ENCODE peak calls at places on chromosome 3, in eight cellular contexts. L, Y, M, E, Z, T, D and X are unnamed samples.

GRCh38 chr3:39433642-39434041 is 27.1 kb downstream of the RPSA start:
- DNase-seq in L (peak; percentile 76), Y (no peak), M (no peak), E (no peak), Z (peak; percentile 83), T (no peak), D (no peak), X (no peak)

GRCh38 chr3:53130179-53131135 is at the start of gene RFT1:
- DNase-seq in L (peak; percentile 96), Y (peak; percentile 76), M (peak; percentile 99), E (peak; percentile 98), Z (peak; percentile 93), T (peak; percentile 97), D (peak; percentile 97), X (peak; percentile 100)

GRCh38 chr3:71127463-71128243 is 455.9 kb downstream of the FOXP1 start:
- DNase-seq in L (peak; percentile 73), Y (no peak), M (no peak), E (no peak), Z (peak; percentile 55), T (no peak), D (no peak), X (no peak)

GRCh38 chr3:161412117-161412516 is 40.8 kb upstream of the SPTSSB start:
- DNase-seq in L (no peak), Y (no peak), M (no peak), E (no peak), Z (no peak), T (no peak), D (no peak), X (no peak)

GRCh38 chr3:158491968-158492367 is 79.0 kb upstream of the MLF1 start:
- DNase-seq in L (no peak), Y (no peak), M (no peak), E (no peak), Z (no peak), T (no peak), D (no peak), X (no peak)

GRCh38 chr3:55597638-55598037 is 110.5 kb upstream of the WNT5A start:
- DNase-seq in L (no peak), Y (no peak), M (no peak), E (no peak), Z (no peak), T (no peak), D (no peak), X (no peak)

GRCh38 chr3:37040231-37040630 is 46.9 kb downstream of the MLH1 start:
- DNase-seq in L (no peak), Y (no peak), M (no peak), E (no peak), Z (no peak), T (no peak), D (no peak), X (no peak)

GRCh38 chr3:170724599-170724998 is 138.7 kb upstream of the SLC7A14 start:
- DNase-seq in L (no peak), Y (peak; percentile 88), M (no peak), E (no peak), Z (peak; percentile 80), T (peak; percentile 76), D (no peak), X (no peak)

GRCh38 chr3:189625071-189625470 is 6.1 kb upstream of the TP63 start:
- DNase-seq in L (no peak), Y (no peak), M (no peak), E (no peak), Z (no peak), T (no peak), D (no peak), X (no peak)

GRCh38 chr3:66452247-66453040 is 48.4 kb downstream of the LRIG1 start:
- DNase-seq in L (no peak), Y (no peak), M (no peak), E (peak; percentile 29), Z (no peak), T (no peak), D (no peak), X (no peak)

GRCh38 chr3:157132341-157132740 is 27.6 kb downstream of the CCNL1 start:
- DNase-seq in L (no peak), Y (no peak), M (no peak), E (no peak), Z (no peak), T (no peak), D (no peak), X (no peak)
- TF ChIP-seq CTCF in L (no peak), Y (no peak), M (no peak), E (no peak), Z (peak; percentile 8), T (no peak), D (no peak), X (no peak)

GRCh38 chr3:12439161-12439560 is 45.1 kb upstream of the TSEN2 start:
- DNase-seq in L (no peak), Y (no peak), M (no peak), E (no peak), Z (no peak), T (no peak), D (no peak), X (no peak)

GRCh38 chr3:12438318-12438717 is 46.0 kb upstream of the TSEN2 start:
- DNase-seq in L (no peak), Y (no peak), M (no peak), E (no peak), Z (no peak), T (no peak), D (no peak), X (no peak)

GRCh38 chr3:12437861-12438260 is 46.4 kb upstream of the TSEN2 start:
- DNase-seq in L (no peak), Y (no peak), M (no peak), E (no peak), Z (no peak), T (no peak), D (no peak), X (no peak)

GRCh38 chr3:12436514-12437222 is 47.6 kb upstream of the TSEN2 start:
- DNase-seq in L (no peak), Y (peak; percentile 8), M (no peak), E (no peak), Z (peak; percentile 88), T (no peak), D (no peak), X (no peak)

DNA sequence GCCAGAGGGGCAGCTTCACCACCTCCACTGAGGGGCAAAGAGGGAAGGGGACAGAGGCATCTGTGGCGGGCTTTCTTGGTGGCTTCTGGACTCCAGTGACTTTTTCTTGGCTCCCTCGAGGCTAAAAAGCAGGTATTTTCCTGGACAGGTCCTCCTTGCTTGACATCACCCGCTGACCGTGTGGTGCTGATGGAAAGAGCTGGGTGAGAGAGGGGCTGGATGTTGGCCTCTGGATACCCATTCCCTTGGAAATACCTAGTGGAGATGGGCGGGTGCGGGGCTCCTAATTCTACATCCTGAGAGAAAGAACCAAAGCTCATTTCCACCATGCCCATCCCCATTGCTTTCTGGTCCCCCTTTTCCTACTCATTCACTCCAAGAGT is 47.1 kb upstream of the TSEN2 start:
- DNase-seq in L (no peak), Y (no peak), M (no peak), E (no peak), Z (no peak), T (no peak), D (no peak), X (no peak)
- H3K4me3 ChIP-seq in L (no peak overlapping the region), Y (no peak overlapping the region), M (no peak overlapping the region), E (no peak overlapping the region), Z (peak overlapping the region; percentile 57), T (no peak overlapping the region), D (no peak overlapping the region), X (no peak overlapping the region)

DNA sequence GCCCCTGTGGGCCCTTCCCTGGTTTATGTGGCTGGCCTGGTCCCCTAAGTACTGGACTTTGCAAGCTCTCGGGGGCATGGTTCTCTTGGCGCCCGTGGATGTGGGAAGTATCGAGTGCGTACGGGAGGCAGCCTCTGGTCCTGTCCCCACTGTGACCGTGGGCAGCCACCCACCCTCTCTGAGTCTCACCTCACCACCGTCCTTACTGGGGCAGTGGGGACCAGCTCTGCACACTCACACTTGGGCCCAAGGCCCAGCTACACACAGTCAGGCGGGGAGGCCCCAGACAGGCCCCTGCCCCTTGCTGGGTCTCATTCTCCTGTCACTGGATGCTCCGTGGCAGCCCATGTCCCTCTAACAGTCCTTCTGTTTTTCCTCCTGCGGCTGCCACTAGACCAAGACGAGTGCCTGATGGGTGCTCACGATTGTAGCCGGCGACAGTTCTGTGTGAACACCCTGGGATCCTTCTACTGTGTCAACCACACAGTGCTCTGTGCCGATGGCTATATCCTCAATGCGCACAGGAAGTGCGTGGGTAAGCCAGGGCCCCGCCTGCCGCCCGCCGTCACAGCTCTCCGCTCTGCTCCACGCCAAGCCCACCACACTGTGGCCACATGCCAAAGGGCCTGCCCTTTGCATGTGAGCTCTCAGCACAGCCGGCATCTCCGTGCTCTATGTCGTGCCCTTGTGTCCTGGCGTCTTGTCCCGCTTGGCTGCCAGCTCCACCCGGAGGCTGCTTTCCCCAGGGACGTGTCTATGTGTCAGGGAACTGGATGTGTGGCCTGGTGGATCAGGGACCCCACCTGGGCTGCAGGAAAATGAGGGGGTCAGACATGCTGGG is 72.7 kb downstream of the FBLN2 start:
- DNase-seq in L (no peak), Y (no peak), M (no peak), E (no peak), Z (peak; percentile 86), T (no peak), D (no peak), X (no peak)
- TF ChIP-seq CTCF in L (no peak), Y (no peak), M (no peak), E (no peak), Z (no peak), T (no peak), D (no peak), X (no peak)

DNA sequence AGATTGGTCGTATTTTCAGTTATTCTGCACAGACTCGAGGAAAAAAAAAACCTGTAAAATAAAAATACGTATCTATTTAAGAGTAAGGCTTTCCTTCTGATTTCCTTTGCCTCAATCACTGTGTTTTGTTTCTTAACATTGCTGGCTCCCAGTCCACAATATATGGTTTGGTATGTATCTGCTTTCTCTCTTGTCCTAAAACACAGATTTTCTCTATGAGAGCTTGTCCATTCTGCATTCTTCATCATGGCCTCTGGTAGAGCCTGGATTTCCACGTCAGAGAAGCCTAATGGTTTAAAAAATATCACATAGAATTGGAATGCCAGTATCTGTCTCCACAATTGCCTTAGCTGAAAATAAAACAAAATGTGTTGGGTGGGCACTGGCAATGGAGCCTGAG is 1.8 kb downstream of the CD200 start:
- DNase-seq in L (no peak), Y (no peak), M (no peak), E (no peak), Z (no peak), T (no peak), D (no peak), X (no peak)
- H3K4me3 ChIP-seq in L (no peak overlapping the region), Y (no peak overlapping the region), M (no peak overlapping the region), E (peak overlapping the region; percentile 59), Z (no peak overlapping the region), T (peak overlapping the region; percentile 92), D (peak overlapping the region; percentile 53), X (peak overlapping the region; percentile 63)

GRCh38 chr3:15329058-15330005 is 3.1 kb downstream of the SH3BP5 start:
- DNase-seq in L (peak; percentile 65), Y (no peak), M (no peak), E (no peak), Z (peak; percentile 64), T (no peak), D (no peak), X (no peak)
- TF ChIP-seq CTCF in L (no peak), Y (no peak), M (no peak), E (no peak), Z (no peak), T (no peak), D (no peak), X (no peak)